ENCODE peak calls at places on chromosome 9, in seven cellular contexts. K is A549, L is LoVo, A is epithelial cell of prostate, Q is Caki2, V is astrocyte, B is right atrium auricular region. N is an unnamed sample.

GRCh38 chr9:71783120-71783523 is 14.8 kb upstream of the CEMIP2 start:
- DNase-seq in K (no peak), L (no peak), A (peak; percentile 79), Q (peak; percentile 59), V (no peak), B (no peak), N (peak; percentile 72)

GRCh38 chr9:82570226-82570625 is 492.7 kb downstream of the RASEF start:
- DNase-seq in K (no peak), L (no peak), A (no peak), Q (no peak), V (no peak), B (no peak), N (peak; percentile 14)

GRCh38 chr9:121852646-121853616 is 201.5 kb downstream of the DAB2IP start:
- DNase-seq in K (no peak), L (no peak), A (no peak), Q (no peak), V (no peak), B (peak; percentile 84), N (no peak)

GRCh38 chr9:109447329-109448076 is 50.6 kb downstream of the PTPN3 start:
- DNase-seq in K (no peak), L (no peak), A (no peak), Q (no peak), V (no peak), B (no peak), N (peak; percentile 10)

GRCh38 chr9:110640736-110641135 is 27.9 kb upstream of the MUSK start:
- DNase-seq in K (no peak), L (no peak), A (no peak), Q (no peak), V (peak; percentile 40), B (no peak), N (peak; percentile 56)

GRCh38 chr9:112032733-112033132 is 136.1 kb downstream of the UGCG start:
- DNase-seq in K (no peak), L (no peak), A (no peak), Q (no peak), V (peak; percentile 69), B (no peak), N (peak; percentile 70)

GRCh38 chr9:76987594-76988200 is 31.8 kb upstream of the FOXB2 start:
- DNase-seq in K (peak; percentile 38), L (peak; percentile 42), A (no peak), Q (peak; percentile 11), V (peak; percentile 8), B (no peak), N (peak; percentile 55)

GRCh38 chr9:118992813-118993747 is 376.2 kb downstream of the BRINP1 start:
- DNase-seq in K (no peak), L (no peak), A (peak; percentile 31), Q (peak; percentile 40), V (peak; percentile 43), B (no peak), N (peak; percentile 7)

GRCh38 chr9:28810375-28811075 is 1237.2 kb upstream of the C9orf72 start:
- DNase-seq in K (peak; percentile 6), L (no peak), A (peak; percentile 18), Q (peak; percentile 68), V (peak; percentile 20), B (no peak), N (peak; percentile 81)

GRCh38 chr9:82010711-82011110 is 22.1 kb downstream of the SPATA31D1 start:
- DNase-seq in K (no peak), L (no peak), A (no peak), Q (no peak), V (no peak), B (no peak), N (no peak)

GRCh38 chr9:131707677-131708612 is 31.9 kb downstream of the RAPGEF1 start:
- DNase-seq in K (peak; percentile 51), L (no peak), A (no peak), Q (peak; percentile 84), V (peak; percentile 79), B (peak; percentile 91), N (peak; percentile 84)

GRCh38 chr9:89026878-89027277 is 35.6 kb downstream of the S1PR3 start:
- DNase-seq in K (no peak), L (no peak), A (no peak), Q (no peak), V (no peak), B (no peak), N (no peak)

GRCh38 chr9:89676281-89676680 is 71.5 kb downstream of the GADD45G start:
- DNase-seq in K (no peak), L (no peak), A (no peak), Q (no peak), V (no peak), B (no peak), N (no peak)

GRCh38 chr9:92723801-92724323 is 40.8 kb downstream of the BICD2 start:
- DNase-seq in K (no peak), L (no peak), A (no peak), Q (no peak), V (no peak), B (peak; percentile 28), N (no peak)

GRCh38 chr9:72633966-72634365 is 112.6 kb downstream of the TMC1 start:
- DNase-seq in K (no peak), L (no peak), A (peak; percentile 37), Q (no peak), V (peak; percentile 75), B (no peak), N (peak; percentile 32)

GRCh38 chr9:119963798-119964372 is 594.6 kb upstream of the BRINP1 start:
- DNase-seq in K (peak; percentile 45), L (peak; percentile 51), A (peak; percentile 53), Q (peak; percentile 89), V (peak; percentile 98), B (no peak), N (peak; percentile 97)

GRCh38 chr9:82105729-82106128 is 117.2 kb downstream of the SPATA31D1 start:
- DNase-seq in K (no peak), L (no peak), A (no peak), Q (no peak), V (no peak), B (no peak), N (no peak)

GRCh38 chr9:16192403-16193017 is 639.7 kb downstream of the CCDC171 start:
- DNase-seq in K (no peak), L (no peak), A (no peak), Q (no peak), V (peak; percentile 62), B (no peak), N (no peak)

GRCh38 chr9:112135706-112136105 is 39.4 kb downstream of the SUSD1 start:
- DNase-seq in K (no peak), L (peak; percentile 64), A (no peak), Q (no peak), V (peak; percentile 73), B (no peak), N (no peak)

GRCh38 chr9:84513981-84514380 is 155.5 kb upstream of the NTRK2 start:
- DNase-seq in K (no peak), L (no peak), A (no peak), Q (no peak), V (no peak), B (no peak), N (no peak)

GRCh38 chr9:35028341-35028740 is 38.8 kb downstream of the DNAJB5 start:
- DNase-seq in K (no peak), L (no peak), A (no peak), Q (no peak), V (no peak), B (no peak), N (no peak)

GRCh38 chr9:126675147-126675467 is 61.4 kb downstream of the LMX1B start:
- DNase-seq in K (no peak), L (no peak), A (no peak), Q (no peak), V (no peak), B (no peak), N (no peak)

GRCh38 chr9:127686461-127687393 is 20.1 kb upstream of the CFAP157 start:
- DNase-seq in K (no peak), L (no peak), A (no peak), Q (no peak), V (no peak), B (no peak), N (peak; percentile 50)

N was measured in M059J.